ENCODE peak calls at places on chromosomes 11 and 22, in six cellular contexts. X is HCT116, S is MCF 10A, Q is substantia nigra, L is smooth muscle cell of the brain vasculature, U is NCI-H460. O is an unnamed sample.

GRCh38 chr22:40387758-40388157 is 17.4 kb downstream of the SGSM3 start:
- DNase-seq in U (no peak), L (no peak), Q (no peak), S (no peak), X (no peak), O (no peak)

GRCh38 chr11:1121343-1122331 is 36.1 kb upstream of the MUC5AC start:
- DNase-seq in Q (no peak), S (peak; percentile 7), L (no peak), X (no peak), U (no peak), O (no peak)

GRCh38 chr11:12050911-12051667 is 42.7 kb upstream of the DKK3 start:
- DNase-seq in Q (no peak), L (no peak), U (no peak), X (no peak), S (no peak), O (no peak)

GRCh38 chr11:130024356-130024755 is 21.7 kb upstream of the PRDM10 start:
- DNase-seq in S (no peak), X (no peak), U (no peak), L (no peak), Q (no peak), O (no peak)

GRCh38 chr22:45227645-45228400 is 12.9 kb downstream of the KIAA0930 start:
- DNase-seq in U (no peak), X (no peak), Q (peak; percentile 66), S (no peak), L (no peak), O (no peak)

GRCh38 chr11:44708063-44708462 is 18.7 kb upstream of the TSPAN18 start:
- DNase-seq in U (no peak), X (no peak), Q (no peak), L (no peak), S (no peak), O (no peak)

GRCh38 chr22:19610518-19611253 is 86.5 kb upstream of the CLDN5 start:
- DNase-seq in S (no peak), Q (no peak), L (no peak), X (no peak), U (no peak), O (no peak)

GRCh38 chr11:65078151-65078550 is 5.7 kb downstream of the CDCA5 start:
- DNase-seq in S (peak; percentile 45), U (peak; percentile 17), X (peak; percentile 29), L (no peak), Q (no peak), O (peak; percentile 35)

GRCh38 chr11:86477495-86478155 is 102.9 kb downstream of the CCDC81 start:
- DNase-seq in Q (no peak), S (no peak), U (no peak), L (no peak), X (no peak), O (no peak)

GRCh38 chr11:64868904-64869570 is 9.4 kb downstream of the EHD1 start:
- DNase-seq in L (no peak), S (peak; percentile 87), X (no peak), U (no peak), Q (no peak), O (peak; percentile 55)

GRCh38 chr11:10847960-10848860 is 9.6 kb downstream of the ZBED5 start:
- DNase-seq in Q (no peak), U (no peak), X (no peak), L (no peak), S (no peak), O (no peak)

GRCh38 chr22:48950151-48950915 is 877.3 kb downstream of the BRD1 start:
- DNase-seq in Q (no peak), S (no peak), U (no peak), X (no peak), L (no peak), O (no peak)

GRCh38 chr11:106466441-106467190 is 389.2 kb downstream of the AASDHPPT start:
- DNase-seq in Q (no peak), U (no peak), S (peak; percentile 28), X (no peak), L (peak; percentile 39), O (no peak)

GRCh38 chr11:2768471-2769408 is 68.9 kb upstream of the KCNQ1OT1 start:
- DNase-seq in L (no peak), X (peak; percentile 38), U (no peak), S (peak; percentile 59), Q (no peak), O (no peak)

GRCh38 chr22:44676441-44677298 is 25.3 kb upstream of the PRR5 start:
- DNase-seq in L (no peak), Q (no peak), S (no peak), U (peak; percentile 18), X (no peak), O (no peak)

GRCh38 chr11:15988693-15989231 is 367.6 kb downstream of the SOX6 start:
- DNase-seq in U (no peak), S (peak; percentile 11), L (no peak), X (peak; percentile 19), Q (no peak), O (no peak)

GRCh38 chr11:112128483-112129121 is 35.3 kb downstream of the IL18 start:
- DNase-seq in Q (peak; percentile 42), L (peak; percentile 33), U (peak; percentile 26), S (peak; percentile 85), X (peak; percentile 87), O (peak; percentile 91)

GRCh38 chr11:2210366-2211112 is 38.9 kb upstream of the TH start:
- DNase-seq in X (no peak), S (no peak), L (no peak), Q (no peak), U (no peak), O (no peak)

GRCh38 chr11:122007611-122008071 is 108.4 kb downstream of the BLID start:
- DNase-seq in U (no peak), Q (no peak), L (no peak), X (no peak), S (no peak), O (no peak)

GRCh38 chr11:62340269-62340901 is 3.1 kb downstream of the ASRGL1 start:
- DNase-seq in X (peak; percentile 19), L (peak; percentile 17), Q (peak; percentile 75), S (peak; percentile 54), U (peak; percentile 26), O (peak; percentile 18)

GRCh38 chr11:128365044-128365443 is 222.3 kb downstream of the ETS1 start:
- DNase-seq in L (peak; percentile 54), S (peak; percentile 71), Q (no peak), X (no peak), U (no peak), O (no peak)

GRCh38 chr22:19882446-19883381 is 28.0 kb upstream of the GNB1L start:
- DNase-seq in U (no peak), L (no peak), S (no peak), X (no peak), Q (no peak), O (no peak)

GRCh38 chr22:35542972-35543516 is 2.4 kb downstream of the RASD2 start:
- DNase-seq in X (no peak), Q (no peak), U (no peak), L (no peak), S (no peak), O (no peak)